ENCODE peak calls at places on chromosomes 11 and 22, in nine cellular contexts. U is colonic mucosa; T is lower leg skin; W is activated CD8-positive, alpha-beta memory T cell treated with anti-CD3 and anti-CD28 coated beads, Interleukin-2, amount 50 U/mL, for 48 hours; I is ACHN; Q is HTR-8/SVneo; H is anterior cingulate cortex; S is stomach; L is non-pigmented ciliary epithelial cell. F is an unnamed sample.

GRCh38 chr11:32435152-32435480 is 223 bp downstream of the WT1 start:
- DNase-seq in U (no peak), T (no peak), W (no peak), I (no peak), Q (no peak), H (no peak), S (no peak), L (no peak), F (no peak)

GRCh38 chr11:116928102-116928777 is 90.8 kb upstream of the APOA1 start:
- DNase-seq in U (no peak), T (no peak), W (no peak), I (no peak), Q (no peak), H (no peak), S (no peak), L (no peak), F (no peak)

GRCh38 chr22:19659805-19660345 is 54.4 kb upstream of the SEPTIN5 start:
- DNase-seq in U (no peak), T (peak), W (no peak), I (no peak), Q (no peak), H (no peak), S (no peak), L (no peak), F (no peak)

GRCh38 chr11:125941241-125941605 is 4.6 kb upstream of the VSIG10L2 start:
- DNase-seq in U (no peak), T (no peak), W (no peak), I (no peak), Q (no peak), H (no peak), S (peak), L (no peak), F (no peak)

GRCh38 chr11:68314886-68315580 is 2.6 kb downstream of the LRP5 start:
- DNase-seq in U (peak), T (no peak), W (no peak), I (peak), Q (no peak), H (no peak), S (no peak), L (no peak), F (no peak)

GRCh38 chr11:1178201-1178885 is 20.6 kb downstream of the MUC5AC start:
- DNase-seq in U (no peak), T (no peak), W (no peak), I (no peak), Q (no peak), H (no peak), S (no peak), L (no peak), F (no peak)

GRCh38 chr11:10622108-10622507 is 53.6 kb upstream of the LYVE1 start:
- DNase-seq in U (no peak), T (peak), W (no peak), I (no peak), Q (no peak), H (no peak), S (no peak), L (no peak), F (no peak)

GRCh38 chr22:33426451-33426850 is 368.3 kb upstream of the SYN3 start:
- DNase-seq in U (no peak), T (no peak), W (no peak), I (no peak), Q (no peak), H (no peak), S (no peak), L (no peak), F (no peak)

GRCh38 chr11:65430406-65431217 is 8.0 kb downstream of the NEAT1 start:
- DNase-seq in U (no peak), T (peak), W (peak), I (peak), Q (no peak), H (no peak), S (peak), L (no peak), F (no peak)

GRCh38 chr11:62909107-62909894 is 11.9 kb downstream of the CHRM1 start:
- DNase-seq in U (peak), T (peak), W (no peak), I (peak), Q (peak), H (peak), S (peak), L (peak), F (peak)

GRCh38 chr22:20787223-20787622 is 13.3 kb downstream of the SERPIND1 start:
- DNase-seq in U (no peak), T (no peak), W (no peak), I (no peak), Q (no peak), H (no peak), S (no peak), L (no peak), F (no peak)

GRCh38 chr11:119993732-119994131 is 144.2 kb downstream of the TRIM29 start:
- DNase-seq in U (peak), T (peak), W (no peak), I (no peak), Q (no peak), H (no peak), S (peak), L (no peak), F (no peak)

GRCh38 chr11:70568504-70569172 is 170.3 kb downstream of the CTTN start:
- DNase-seq in U (peak), T (no peak), W (no peak), I (no peak), Q (peak), H (peak), S (no peak), L (no peak), F (no peak)

GRCh38 chr22:32815943-32816342 is 14.4 kb downstream of the TIMP3 start:
- DNase-seq in U (no peak), T (no peak), W (no peak), I (no peak), Q (no peak), H (no peak), S (no peak), L (no peak), F (no peak)

GRCh38 chr22:29071261-29072045 is 1.4 kb upstream of the KREMEN1 start:
- DNase-seq in U (peak), T (peak), W (peak), I (no peak), Q (no peak), H (no peak), S (peak), L (no peak), F (peak)

GRCh38 chr22:29136715-29137700 is 64.2 kb downstream of the KREMEN1 start:
- DNase-seq in U (no peak), T (peak), W (no peak), I (no peak), Q (no peak), H (no peak), S (no peak), L (no peak), F (no peak)

GRCh38 chr11:18731949-18732821 is 6.2 kb upstream of the IGSF22 start:
- DNase-seq in U (peak), T (peak), W (peak), I (peak), Q (peak), H (peak), S (peak), L (peak), F (peak)

GRCh38 chr22:38953577-38954413 is 3.6 kb upstream of the APOBEC3A start:
- DNase-seq in U (peak), T (no peak), W (peak), I (no peak), Q (no peak), H (no peak), S (no peak), L (no peak), F (peak)